ENCODE peak calls at places on chromosomes 13 and 19, in five cellular contexts. Q, R, A, K and O are unnamed samples.

GRCh38 chr13:33644607-33645543 is 173.1 kb upstream of the RFC3 start:
- DNase-seq in Q (no peak), K (no peak), R (no peak), A (no peak), O (peak; percentile 36)

GRCh38 chr13:50388481-50388880 is 373.2 kb downstream of the KCNRG start:
- DNase-seq in R (no peak), K (no peak), Q (no peak), A (no peak), O (no peak)

GRCh38 chr19:4694211-4694987 is 24.3 kb upstream of the MYDGF start:
- DNase-seq in R (peak; percentile 99), A (peak; percentile 46), K (no peak), Q (peak; percentile 84), O (no peak)

GRCh38 chr13:75318138-75318833 is 163.7 kb downstream of the TBC1D4 start:
- DNase-seq in A (no peak), Q (no peak), R (no peak), K (peak; percentile 34), O (peak; percentile 31)

GRCh38 chr13:23715762-23716235 is 145.6 kb downstream of the TNFRSF19 start:
- DNase-seq in A (no peak), Q (no peak), K (no peak), R (no peak), O (no peak)

GRCh38 chr13:50241479-50241878 is 226.2 kb downstream of the KCNRG start:
- DNase-seq in R (no peak), A (no peak), Q (no peak), K (no peak), O (no peak)

GRCh38 chr13:54799621-54800226 is 1771.1 kb downstream of the OLFM4 start:
- DNase-seq in K (no peak), A (no peak), R (no peak), Q (no peak), O (no peak)

GRCh38 chr13:25177012-25177411 is 4.9 kb upstream of the AMER2 start:
- DNase-seq in R (no peak), Q (no peak), A (no peak), K (no peak), O (no peak)

GRCh38 chr19:14514215-14514871 is 3.9 kb downstream of the DNAJB1 start:
- DNase-seq in R (no peak), A (no peak), Q (no peak), K (no peak), O (no peak)

GRCh38 chr13:31591834-31592233 is 147.5 kb upstream of the RXFP2 start:
- DNase-seq in K (no peak), Q (no peak), A (no peak), R (no peak), O (no peak)

GRCh38 chr19:35264281-35265125 is 4.3 kb upstream of the USF2 start:
- DNase-seq in A (peak; percentile 6), K (no peak), R (no peak), Q (no peak), O (no peak)

GRCh38 chr13:51494151-51494550 is 41.3 kb upstream of the INTS6 start:
- DNase-seq in K (no peak), A (no peak), R (peak; percentile 53), Q (no peak), O (no peak)

GRCh38 chr19:32873560-32873959 is 4.0 kb upstream of the SLC7A9 start:
- DNase-seq in Q (no peak), A (no peak), K (no peak), R (no peak), O (no peak)

GRCh38 chr19:8320564-8321066 is 560 bp downstream of the NDUFA7 start:
- DNase-seq in A (no peak), R (no peak), Q (no peak), K (no peak), O (no peak)

GRCh38 chr13:87622921-87623320 is 48.2 kb upstream of the SLITRK5 start:
- DNase-seq in Q (no peak), R (no peak), A (no peak), K (no peak), O (no peak)

GRCh38 chr19:38816131-38816750 is 3.5 kb upstream of the LGALS4 start:
- DNase-seq in Q (no peak), A (no peak), K (no peak), R (no peak), O (no peak)

GRCh38 chr13:112104873-112105234 is 37.9 kb downstream of the SOX1 start:
- DNase-seq in Q (no peak), K (no peak), R (no peak), A (no peak), O (no peak)

GRCh38 chr19:11373166-11373884 is 1.1 kb upstream of the SWSAP1 start:
- DNase-seq in Q (no peak), K (no peak), A (no peak), R (no peak), O (no peak)

GRCh38 chr19:4257025-4257424 is 10.1 kb downstream of the YJU2 start:
- DNase-seq in R (no peak), A (no peak), Q (no peak), K (no peak), O (no peak)

GRCh38 chr19:55441319-55441691 is 1.8 kb downstream of the SHISA7 start:
- DNase-seq in R (no peak), K (no peak), Q (no peak), A (no peak), O (no peak)

GRCh38 chr19:18419195-18419698 is at the start of gene SSBP4:
- DNase-seq in Q (no peak), A (peak; percentile 75), K (peak; percentile 61), R (peak; percentile 69), O (peak; percentile 84)

GRCh38 chr13:78777973-78778372 is 119.0 kb upstream of the OBI1 start:
- DNase-seq in R (no peak), K (no peak), Q (no peak), A (no peak), O (no peak)

GRCh38 chr19:4058696-4059492 is 7.8 kb downstream of the ZBTB7A start:
- DNase-seq in K (no peak), R (no peak), Q (no peak), A (peak; percentile 40), O (no peak)

GRCh38 chr19:3270908-3271307 is 46.4 kb downstream of the CELF5 start:
- DNase-seq in R (peak; percentile 48), K (peak; percentile 63), Q (no peak), A (no peak), O (no peak)

GRCh38 chr13:65461590-65461989 is 1768.5 kb downstream of the PCDH9 start:
- DNase-seq in K (no peak), R (no peak), Q (peak; percentile 52), A (no peak), O (no peak)

GRCh38 chr19:18223860-18224524 is 2.2 kb downstream of the PDE4C start:
- DNase-seq in K (peak; percentile 21), Q (no peak), A (peak; percentile 49), R (peak; percentile 65), O (no peak)

GRCh38 chr19:10568444-10568825 is 344 bp downstream of the CDKN2D start:
- DNase-seq in R (no peak), A (peak; percentile 63), K (peak; percentile 45), Q (no peak), O (no peak)

GRCh38 chr19:51703655-51704515 is 10.8 kb downstream of the SPACA6 start:
- DNase-seq in K (peak; percentile 97), A (peak; percentile 98), R (peak; percentile 91), Q (peak; percentile 91), O (peak; percentile 97)

GRCh38 chr19:4501691-4502090 is 16.6 kb downstream of the PLIN4 start:
- DNase-seq in K (no peak), R (no peak), A (no peak), Q (no peak), O (no peak)

GRCh38 chr19:19552811-19553210 is 14.7 kb downstream of the CILP2 start:
- DNase-seq in A (peak; percentile 42), Q (no peak), R (no peak), K (no peak), O (no peak)

GRCh38 chr13:94119360-94119936 is 360.0 kb downstream of the DCT start:
- DNase-seq in K (no peak), R (no peak), Q (no peak), A (peak; percentile 62), O (no peak)

GRCh38 chr19:39558623-39559117 is 18.7 kb upstream of the EID2 start:
- DNase-seq in Q (no peak), K (no peak), R (no peak), A (no peak), O (no peak)

GRCh38 chr13:35917252-35917941 is 213.8 kb downstream of the DCLK1 start:
- DNase-seq in A (no peak), R (no peak), Q (no peak), K (no peak), O (no peak)

GRCh38 chr13:32019612-32020233 is 11.9 kb upstream of the FRY start:
- DNase-seq in K (peak; percentile 10), R (no peak), A (peak; percentile 25), Q (peak; percentile 44), O (no peak)

GRCh38 chr13:93963266-93964131 is 516.0 kb downstream of the DCT start:
- DNase-seq in A (no peak), R (no peak), K (no peak), Q (no peak), O (no peak)

GRCh38 chr19:21611659-21612402 is 106.4 kb downstream of the ZNF429 start:
- DNase-seq in A (no peak), K (no peak), R (no peak), Q (no peak), O (no peak)

GRCh38 chr13:35630551-35631275 is 154.2 kb upstream of the MAB21L1 start:
- DNase-seq in Q (peak; percentile 20), R (no peak), K (no peak), A (no peak), O (no peak)